ENCODE peak calls at places on chromosomes 1 and 21, in eight cellular contexts. N, K, M, S, J, X, V and G are unnamed samples.
A peak's percentile ranks its signal among the peaks of the same experiment; 100 is the strongest.

GRCh38 chr1:40711465-40712404 is 20.2 kb downstream of the NFYC start:
- DNase-seq in N (peak; percentile 51), K (no peak), M (no peak), S (no peak), J (peak; percentile 41), X (no peak), V (no peak), G (no peak)

GRCh38 chr1:21622466-21623315 is 46.5 kb downstream of the RAP1GAP start:
- DNase-seq in N (peak; percentile 20), K (no peak), M (no peak), S (no peak), J (no peak), X (peak; percentile 93), V (no peak), G (peak; percentile 68)

GRCh38 chr1:225467193-225468020 is 39.6 kb upstream of the LBR start:
- DNase-seq in N (peak; percentile 59), K (peak; percentile 56), M (no peak), S (peak; percentile 56), J (no peak), X (peak; percentile 59), V (peak; percentile 79), G (no peak)

GRCh38 chr1:114384922-114385321 is 126.1 kb downstream of the TRIM33 start:
- DNase-seq in N (no peak), K (no peak), M (no peak), S (no peak), J (no peak), X (no peak), V (no peak), G (no peak)

GRCh38 chr1:167501513-167502191 is 16.7 kb downstream of the CD247 start:
- DNase-seq in N (no peak), K (no peak), M (no peak), S (no peak), J (no peak), X (no peak), V (no peak), G (no peak)

GRCh38 chr1:30083800-30084464 is 639.5 kb downstream of the MATN1 start:
- DNase-seq in N (peak; percentile 80), K (no peak), M (peak; percentile 38), S (no peak), J (peak; percentile 83), X (no peak), V (no peak), G (no peak)

GRCh38 chr1:119285482-119285881 is 83.1 kb upstream of the HAO2 start:
- DNase-seq in N (peak; percentile 87), K (no peak), M (no peak), S (peak; percentile 23), J (peak; percentile 87), X (no peak), V (no peak), G (no peak)

GRCh38 chr1:160720366-160720765 is 8.7 kb upstream of the CD48 start:
- DNase-seq in N (peak; percentile 33), K (no peak), M (no peak), S (no peak), J (no peak), X (no peak), V (no peak), G (no peak)

GRCh38 chr1:196034080-196034706 is 574.0 kb downstream of the KCNT2 start:
- DNase-seq in N (no peak), K (no peak), M (no peak), S (no peak), J (peak; percentile 29), X (no peak), V (no peak), G (no peak)

GRCh38 chr1:210232524-210233215 is at the start of gene SERTAD4:
- DNase-seq in N (peak; percentile 46), K (peak; percentile 34), M (peak; percentile 40), S (peak; percentile 18), J (no peak), X (peak; percentile 66), V (peak; percentile 51), G (peak; percentile 43)

GRCh38 chr21:32371913-32372314 is 20.9 kb downstream of the URB1 start:
- DNase-seq in N (peak; percentile 86), K (no peak), M (no peak), S (peak; percentile 38), J (peak; percentile 90), X (no peak), V (no peak), G (peak; percentile 65)

GRCh38 chr1:205600085-205600484 is 31.7 kb downstream of the ELK4 start:
- DNase-seq in N (peak; percentile 72), K (no peak), M (no peak), S (no peak), J (peak; percentile 50), X (no peak), V (no peak), G (no peak)

GRCh38 chr1:165408518-165408917 is 36.4 kb downstream of the RXRG start:
- DNase-seq in N (peak; percentile 55), K (no peak), M (peak; percentile 39), S (no peak), J (peak; percentile 26), X (no peak), V (peak; percentile 40), G (no peak)

GRCh38 chr1:68751723-68752122 is 254.8 kb upstream of the DEPDC1 start:
- DNase-seq in N (no peak), K (no peak), M (no peak), S (no peak), J (no peak), X (no peak), V (no peak), G (no peak)

GRCh38 chr1:221264848-221265247 is 385.6 kb downstream of the HLX start:
- DNase-seq in N (no peak), K (no peak), M (no peak), S (no peak), J (peak; percentile 68), X (no peak), V (no peak), G (no peak)

GRCh38 chr1:228986093-228986904 is 251.0 kb downstream of the RHOU start:
- DNase-seq in N (peak; percentile 65), K (peak; percentile 42), M (no peak), S (peak; percentile 36), J (peak; percentile 66), X (no peak), V (peak; percentile 68), G (peak; percentile 80)

GRCh38 chr1:214548988-214549387 is 2.4 kb downstream of the PTPN14 start:
- DNase-seq in N (peak; percentile 49), K (peak; percentile 51), M (no peak), S (peak; percentile 68), J (peak; percentile 56), X (no peak), V (peak; percentile 69), G (peak; percentile 67)

GRCh38 chr1:167955915-167956314 is 19.0 kb upstream of the MPC2 start:
- DNase-seq in N (no peak), K (no peak), M (no peak), S (no peak), J (no peak), X (no peak), V (no peak), G (no peak)

GRCh38 chr1:18697541-18697940 is 66.9 kb downstream of the PAX7 start:
- DNase-seq in N (no peak), K (no peak), M (no peak), S (no peak), J (no peak), X (no peak), V (no peak), G (no peak)

GRCh38 chr1:40774266-40774998 is 9.2 kb upstream of the KCNQ4 start:
- DNase-seq in N (peak; percentile 41), K (no peak), M (peak; percentile 18), S (peak; percentile 51), J (peak; percentile 24), X (peak; percentile 82), V (no peak), G (peak; percentile 30)

GRCh38 chr1:214551436-214552173 is at the start of gene PTPN14:
- DNase-seq in N (peak; percentile 98), K (peak; percentile 90), M (peak; percentile 91), S (peak; percentile 88), J (peak; percentile 93), X (peak; percentile 91), V (peak; percentile 91), G (peak; percentile 90)

GRCh38 chr1:5579966-5580365 is 412.3 kb downstream of the NPHP4 start:
- DNase-seq in N (no peak), K (no peak), M (no peak), S (no peak), J (no peak), X (no peak), V (no peak), G (no peak)
- TF ChIP-seq CTCF in N (no peak), K (no peak), M (no peak), S (no peak), J (no peak), X (no peak), V (no peak), G (no peak)

GRCh38 chr1:39593386-39593785 is 16.8 kb upstream of the PABPC4 start:
- DNase-seq in N (no peak), K (no peak), M (no peak), S (no peak), J (no peak), X (peak; percentile 15), V (no peak), G (no peak)
- H3K4me1 ChIP-seq in N (no peaks in the 10 kb centered on the region), K (no peaks in the 10 kb centered on the region), M (no peaks in the 10 kb centered on the region), S (no peaks in the 10 kb centered on the region), J (no peaks in the 10 kb centered on the region), X (no peaks in the 10 kb centered on the region), V (no peaks in the 10 kb centered on the region), G (no peaks in the 10 kb centered on the region)

DNA sequence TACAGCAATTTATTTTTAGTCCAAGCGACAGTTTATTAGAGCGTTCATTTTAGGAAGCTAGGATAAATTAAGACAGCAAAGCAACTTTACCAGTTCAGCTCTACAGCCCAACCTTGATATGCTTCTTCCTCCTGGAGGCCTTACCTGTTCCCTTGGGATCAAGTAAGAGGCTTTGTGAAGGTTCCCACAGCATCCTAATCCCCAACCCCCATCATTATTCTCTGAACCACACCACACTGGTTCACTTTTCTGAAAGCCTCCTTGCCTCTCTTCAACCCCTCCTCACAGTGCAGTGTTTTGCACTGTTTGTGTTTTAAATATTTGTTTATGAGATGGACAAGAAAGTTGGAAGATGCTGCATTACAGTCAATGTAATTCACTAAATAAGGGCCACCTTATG is 126.3 kb upstream of the CXADR start:
- DNase-seq in N (no peak), K (no peak), M (no peak), S (no peak), J (no peak), X (no peak), V (no peak), G (no peak)
- TF ChIP-seq CTCF in N (no peak), K (no peak), M (no peak), S (no peak), J (no peak), X (no peak), V (no peak), G (no peak)

DNA sequence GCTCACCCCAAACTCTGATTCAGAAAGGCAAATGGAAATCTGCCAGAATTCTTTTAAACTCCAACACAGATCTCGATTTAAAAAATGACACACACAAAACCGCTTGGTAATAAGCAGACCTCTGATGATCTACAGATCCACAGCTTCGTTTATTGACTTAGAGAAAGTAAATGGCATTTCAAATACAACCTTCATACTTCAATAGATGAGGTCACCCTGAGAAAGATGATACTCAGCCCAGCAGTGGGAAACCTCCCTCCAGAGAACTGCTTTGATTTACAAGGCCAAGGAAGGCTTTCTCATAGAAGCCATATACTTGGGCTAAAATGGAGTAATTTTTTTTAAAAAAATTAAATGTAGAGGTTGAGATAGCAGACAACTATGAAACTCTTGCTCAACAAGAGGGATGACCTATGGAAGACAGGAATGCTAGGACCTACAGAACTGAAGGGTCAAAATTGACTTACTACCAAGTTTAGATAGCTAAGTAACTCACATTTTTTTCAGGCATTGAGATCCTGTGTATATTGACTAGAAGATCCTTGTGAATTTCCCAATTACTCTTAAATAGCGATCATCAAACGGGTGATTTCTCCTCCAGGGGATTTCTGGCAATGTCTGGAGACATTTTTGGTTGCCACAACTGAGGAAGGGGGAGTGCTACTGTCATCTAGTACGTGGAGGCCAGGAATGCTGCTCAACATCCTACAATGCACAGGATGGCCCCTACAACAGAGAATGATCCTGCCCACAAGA is 143.9 kb downstream of the CLIC6 start:
- DNase-seq in N (peak; percentile 58), K (no peak), M (no peak), S (no peak), J (peak; percentile 94), X (no peak), V (no peak), G (no peak)
- H3K4me1 ChIP-seq in N (no peaks in the 10 kb centered on the region), K (peaks cover 27% of the 10 kb centered on the region), M (peaks cover 78% of the 10 kb centered on the region), S (peaks cover 2% of the 10 kb centered on the region), J (peaks cover 73% of the 10 kb centered on the region), X (peaks cover 5% of the 10 kb centered on the region), V (peaks cover 61% of the 10 kb centered on the region), G (peaks cover 8% of the 10 kb centered on the region)